ENCODE peak calls at places on chromosomes 4 and X, in eight cellular contexts. B is uterus, X is BE2C, A is brain microvascular endothelial cell, V is kidney epithelial cell, J is aorta, H is adrenal gland, E is lower lobe of right lung. L is an unnamed sample. For H3K36me3, the result is how much of the 10 kb centered on the place peaks cover.

GRCh38 chrX:109732319-109732779 is 708 bp downstream of the ACSL4 start:
- DNase-seq in B (no peak), X (no peak), A (no peak), V (no peak), J (no peak), H (no peak), E (no peak), L (peak)

GRCh38 chr4:72919937-72920336 is 149.6 kb downstream of the COX18 start:
- DNase-seq in B (no peak), X (no peak), A (no peak), V (no peak), J (no peak), H (no peak), E (no peak), L (no peak)

GRCh38 chr4:145739840-145740239 is 59.9 kb downstream of the C4orf51 start:
- DNase-seq in B (no peak), X (no peak), A (no peak), V (no peak), J (no peak), H (no peak), E (no peak), L (no peak)

GRCh38 chrX:153944140-153944799 is at the start of gene RENBP:
- DNase-seq in B (no peak), X (peak), A (no peak), V (no peak), J (peak), H (peak), E (peak), L (peak)

GRCh38 chrX:9683350-9683749 is 82.3 kb downstream of the GPR143 start:
- DNase-seq in B (no peak), X (no peak), A (no peak), V (no peak), J (no peak), H (no peak), E (no peak), L (no peak)

GRCh38 chrX:46803140-46803539 is 33.7 kb upstream of the RP2 start:
- DNase-seq in B (no peak), X (no peak), A (no peak), V (no peak), J (no peak), H (no peak), E (no peak), L (no peak)

GRCh38 chrX:19640063-19640462 is 124.8 kb upstream of the MAP3K15 start:
- DNase-seq in B (no peak), X (no peak), A (no peak), V (no peak), J (no peak), H (no peak), E (no peak), L (no peak)

GRCh38 chr4:108117473-108118182 is 51.1 kb downstream of the LEF1 start:
- DNase-seq in B (no peak), X (no peak), A (peak), V (peak), J (no peak), H (peak), E (no peak), L (no peak)

GRCh38 chrX:120791013-120791643 is 84.5 kb downstream of the CT47B1 start:
- DNase-seq in B (peak), X (peak), A (peak), V (peak), J (peak), H (peak), E (no peak), L (no peak)

GRCh38 chr4:57233391-57233790 is 123.2 kb upstream of the IGFBP7 start:
- DNase-seq in B (no peak), X (no peak), A (peak), V (no peak), J (no peak), H (no peak), E (no peak), L (peak)

GRCh38 chrX:155745792-155746191 is 133.0 kb upstream of the TMLHE start:
- DNase-seq in B (no peak), X (no peak), A (no peak), V (peak), J (no peak), H (peak), E (no peak), L (no peak)

GRCh38 chrX:113741744-113742143 is 842.1 kb upstream of the HTR2C start:
- DNase-seq in B (no peak), X (peak), A (no peak), V (no peak), J (no peak), H (no peak), E (no peak), L (peak)

GRCh38 chr4:38562751-38563198 is 101.2 kb upstream of the KLF3 start:
- DNase-seq in B (peak), X (peak), A (no peak), V (no peak), J (no peak), H (peak), E (no peak), L (peak)

GRCh38 chr4:176964116-176964691 is 171.5 kb upstream of the VEGFC start:
- DNase-seq in B (no peak), X (peak), A (no peak), V (no peak), J (no peak), H (no peak), E (no peak), L (no peak)

GRCh38 chr4:19167321-19167720 is 1084.4 kb upstream of the SLIT2 start:
- DNase-seq in B (no peak), X (no peak), A (no peak), V (no peak), J (no peak), H (no peak), E (no peak), L (no peak)

GRCh38 chrX:13464599-13465275 is 104.7 kb upstream of the EGFL6 start:
- DNase-seq in B (no peak), X (no peak), A (no peak), V (no peak), J (no peak), H (no peak), E (no peak), L (no peak)

GRCh38 chr4:106615961-106616360 is 247.4 kb upstream of the GIMD1 start:
- DNase-seq in B (no peak), X (no peak), A (no peak), V (no peak), J (no peak), H (no peak), E (no peak), L (no peak)

DNA sequence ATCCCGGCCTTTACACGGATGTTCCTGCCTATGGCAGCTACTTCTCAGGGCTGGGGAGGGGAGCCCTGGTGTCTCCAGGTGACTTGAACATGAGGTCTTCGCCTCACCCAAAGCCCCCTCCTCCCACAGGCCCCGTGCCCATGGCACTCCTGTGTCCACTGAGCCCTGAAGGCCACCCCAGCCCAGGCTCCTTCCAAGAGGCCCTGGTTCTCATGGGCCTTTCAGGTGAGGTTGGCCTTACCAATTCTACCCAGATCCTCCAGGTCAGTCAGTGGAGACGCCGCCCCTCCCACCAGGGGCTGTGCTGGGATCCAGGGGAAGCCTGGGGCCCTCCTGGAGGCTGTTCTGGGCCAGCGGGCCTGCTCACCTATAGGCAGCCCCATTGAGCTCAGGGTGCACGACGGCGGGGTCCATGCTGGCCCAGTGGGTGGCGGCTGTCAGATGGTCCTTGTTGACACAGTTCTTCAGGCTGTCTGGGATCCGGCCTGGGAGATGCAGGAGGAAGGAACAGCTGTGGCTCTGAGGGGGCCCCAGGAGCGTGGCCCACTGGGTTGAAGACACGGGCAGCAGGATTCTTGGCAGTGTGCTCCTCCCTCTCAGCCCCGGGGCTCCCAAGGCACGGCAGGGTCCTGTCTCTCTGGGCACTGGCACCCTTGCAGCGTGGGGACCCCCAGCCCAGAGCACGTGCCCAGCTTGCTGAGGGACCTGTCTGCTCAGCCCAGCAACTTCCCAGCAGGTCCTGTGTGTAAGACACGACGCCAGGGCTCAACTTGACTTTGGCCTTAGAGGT is 36.2 kb downstream of the CTBP1 start:
- DNase-seq in B (no peak), X (no peak), A (no peak), V (no peak), J (peak), H (no peak), E (peak), L (no peak)
- H3K36me3 ChIP-seq in B (under half), X (half or more), A (under half), V (under half), J (under half), H (half or more), E (half or more), L (half or more)

DNA sequence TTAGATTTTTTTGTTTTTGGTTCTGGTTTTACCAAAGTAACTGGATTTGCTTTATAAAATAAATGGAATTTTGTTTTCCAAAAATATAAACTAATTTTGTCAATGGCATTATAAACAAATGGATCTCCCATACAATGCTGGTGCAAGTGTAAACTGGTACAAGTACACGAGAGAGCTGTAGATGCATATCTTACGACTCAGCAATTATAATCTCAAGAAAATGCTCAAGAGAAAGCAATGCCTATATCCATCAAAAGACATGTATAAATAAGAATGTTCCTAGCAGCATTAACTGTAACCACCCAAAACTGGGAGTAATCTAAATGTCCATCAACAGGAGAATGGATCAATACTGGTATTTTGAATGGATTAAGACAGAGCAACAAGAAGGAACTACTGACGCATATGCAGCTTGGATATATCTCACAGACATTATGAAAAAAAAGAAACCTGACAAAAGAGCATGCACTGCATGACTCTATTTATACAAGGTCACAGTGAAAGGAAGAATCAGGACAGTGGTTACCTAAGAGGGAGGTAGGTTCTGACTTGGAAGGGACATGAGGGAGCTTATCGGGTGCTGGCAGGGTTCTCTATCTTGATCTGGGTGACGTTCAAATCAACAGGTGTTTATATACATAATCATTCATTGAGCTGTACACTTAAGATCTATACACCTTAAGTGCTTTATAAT is 9.5 kb downstream of the ADH5 start:
- DNase-seq in B (no peak), X (no peak), A (no peak), V (no peak), J (no peak), H (no peak), E (no peak), L (no peak)
- H3K36me3 ChIP-seq in B (under half), X (half or more), A (half or more), V (under half), J (under half), H (half or more), E (half or more), L (half or more)

DNA sequence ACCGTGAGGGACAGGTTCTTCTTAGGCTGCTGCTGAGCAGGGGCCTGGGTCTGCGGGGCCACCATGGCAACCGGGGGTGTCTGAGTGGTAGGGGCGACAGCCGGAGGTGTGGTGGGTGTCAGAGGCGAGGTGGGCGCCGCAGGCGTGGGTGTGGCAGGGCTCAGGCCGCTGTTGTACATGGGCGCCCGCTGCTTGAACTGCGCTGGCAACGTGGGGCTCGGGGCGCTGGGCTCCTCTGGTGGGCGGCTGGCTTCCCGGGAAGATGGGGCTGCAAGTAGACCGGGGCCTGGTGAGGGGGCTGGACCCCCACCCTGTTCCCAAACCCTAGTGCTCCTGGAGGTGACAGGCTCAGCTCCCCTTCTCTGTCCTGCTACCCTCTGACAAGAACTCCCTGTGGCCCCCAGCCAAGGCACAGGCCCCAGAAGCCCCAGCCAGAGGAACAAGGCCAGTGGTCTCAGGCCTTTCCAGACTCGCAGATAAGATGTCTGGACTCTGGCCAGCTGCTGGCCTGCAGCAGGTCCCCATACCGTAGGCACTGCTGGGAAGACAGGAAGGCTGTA is 24.8 kb downstream of the NELFA start:
- DNase-seq in B (no peak), X (peak), A (no peak), V (no peak), J (no peak), H (peak), E (no peak), L (no peak)
- H3K36me3 ChIP-seq in B (under half), X (half or more), A (half or more), V (under half), J (under half), H (half or more), E (half or more), L (half or more)

GRCh38 chrX:53538781-53539180 is 104.6 kb upstream of the HSD17B10 start:
- DNase-seq in B (no peak), X (no peak), A (no peak), V (no peak), J (no peak), H (peak), E (no peak), L (no peak)
- H3K36me3 ChIP-seq in B (under half), X (half or more), A (half or more), V (under half), J (under half), H (half or more), E (half or more), L (under half)

GRCh38 chr4:184402740-184403383 is 71.5 kb downstream of the IRF2 start:
- DNase-seq in B (no peak), X (no peak), A (no peak), V (no peak), J (no peak), H (no peak), E (no peak), L (peak)
- H3K36me3 ChIP-seq in B (under half), X (under half), A (under half), V (under half), J (under half), H (under half), E (half or more), L (under half)

DNA sequence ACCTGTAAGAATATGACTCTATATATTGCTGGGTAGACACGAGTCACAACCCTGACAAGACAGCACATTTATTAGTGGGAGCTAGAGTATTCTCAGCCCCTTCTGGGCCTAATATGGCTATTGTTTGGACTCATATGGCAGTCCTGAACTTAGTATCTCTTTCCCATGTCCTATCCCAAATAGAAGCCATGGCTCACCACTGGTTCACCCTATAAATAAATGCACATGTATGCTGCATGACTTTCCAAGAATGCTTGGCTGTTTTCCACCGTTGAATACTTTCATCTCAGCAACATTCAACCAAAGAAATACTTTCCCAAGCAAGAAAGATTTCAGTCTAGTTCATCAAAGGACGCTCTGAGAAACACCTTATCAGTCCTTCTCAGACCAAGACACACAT is 36.7 kb downstream of the SMPX start:
- DNase-seq in B (no peak), X (no peak), A (no peak), V (no peak), J (no peak), H (no peak), E (no peak), L (no peak)
- H3K36me3 ChIP-seq in B (under half), X (under half), A (under half), V (under half), J (under half), H (under half), E (under half), L (under half)

DNA sequence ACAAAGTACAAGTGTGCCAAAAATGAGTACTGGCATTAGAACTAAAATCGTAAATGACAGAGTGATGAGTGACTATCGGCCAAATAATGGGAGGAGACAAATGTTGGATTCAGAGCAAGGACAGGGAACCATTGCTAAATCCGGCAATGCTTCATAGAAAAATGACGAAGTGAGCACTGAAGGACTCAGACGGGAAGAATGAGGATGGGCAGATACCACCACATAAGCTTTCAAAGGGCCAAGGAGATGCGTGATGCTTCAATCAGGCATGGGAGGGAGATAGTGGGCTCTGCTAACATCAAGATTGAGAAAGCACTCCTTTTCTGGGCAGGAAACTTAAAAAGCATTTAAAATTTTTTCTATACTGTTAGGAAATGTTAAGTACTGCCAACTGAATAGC is 21.6 kb downstream of the RBBP7 start:
- DNase-seq in B (no peak), X (no peak), A (no peak), V (no peak), J (no peak), H (no peak), E (no peak), L (no peak)
- H3K36me3 ChIP-seq in B (under half), X (under half), A (under half), V (under half), J (under half), H (under half), E (half or more), L (half or more)

GRCh38 chr4:25782482-25782881 is 80.3 kb downstream of the SEL1L3 start:
- DNase-seq in B (no peak), X (no peak), A (no peak), V (no peak), J (no peak), H (no peak), E (no peak), L (no peak)
- H3K36me3 ChIP-seq in B (under half), X (under half), A (under half), V (under half), J (under half), H (under half), E (half or more), L (under half)

DNA sequence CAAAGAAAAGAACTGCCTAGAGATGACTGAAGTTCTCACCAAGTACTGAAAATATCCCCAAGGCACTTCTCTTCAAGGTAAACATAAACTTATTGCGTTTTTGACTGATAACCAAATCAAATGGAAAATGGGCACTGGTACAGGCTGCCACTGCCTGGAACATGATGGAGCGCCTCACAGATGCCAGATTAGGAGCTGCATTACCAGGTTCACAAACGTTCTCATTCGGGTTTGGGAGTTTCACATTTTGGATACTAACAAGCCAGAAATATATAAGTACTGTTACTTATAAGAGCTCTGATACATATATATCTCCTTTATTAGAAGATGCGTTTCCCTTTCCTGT is 141.2 kb downstream of the CBR4 start:
- DNase-seq in B (no peak), X (no peak), A (no peak), V (no peak), J (no peak), H (no peak), E (no peak), L (no peak)
- H3K36me3 ChIP-seq in B (under half), X (under half), A (under half), V (under half), J (under half), H (under half), E (under half), L (under half)

DNA sequence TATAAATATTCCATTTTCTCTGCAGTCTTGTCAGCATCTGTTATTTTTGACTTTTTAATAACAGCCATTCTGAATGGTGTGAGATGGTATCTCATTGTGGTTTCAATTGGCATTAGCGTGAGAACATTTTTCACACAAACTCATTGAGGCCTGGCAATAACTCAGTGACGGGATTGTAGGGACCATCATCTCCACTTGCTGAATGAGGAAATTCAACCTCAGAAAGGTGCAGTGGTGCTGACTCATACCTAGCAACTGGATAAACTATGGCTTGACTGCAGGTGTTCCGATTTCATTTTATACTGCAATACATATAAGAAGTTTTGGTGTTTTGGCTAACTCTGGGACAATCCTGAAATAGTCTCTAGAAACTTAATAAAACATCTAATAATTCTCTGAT is 88.3 kb upstream of the DDIT4L start:
- DNase-seq in B (no peak), X (no peak), A (no peak), V (peak), J (no peak), H (no peak), E (no peak), L (no peak)
- H3K36me3 ChIP-seq in B (under half), X (under half), A (under half), V (under half), J (under half), H (under half), E (under half), L (under half)

L was measured in SK-N-SH.